ENCODE peak calls at places on chromosomes 13 and 19, in five cellular contexts. T is CD4-positive, alpha-beta T cell; S is activated CD4-positive, alpha-beta T cell treated with anti-CD3 and anti-CD28 coated beads, Interleukin-2, amount 10 ng/mL, durations not matched to agents 7 days and 5 days; A is RKO; L is midbrain. G is an unnamed sample.

GRCh38 chr13:26362261-26362660 is 108.3 kb downstream of the CDK8 start:
- DNase-seq in T (no peak), S (no peak), A (no peak), L (no peak), G (no peak)

GRCh38 chr13:30711837-30712236 is 23.5 kb upstream of the ALOX5AP start:
- DNase-seq in T (no peak), S (no peak), A (no peak), L (no peak), G (no peak)

GRCh38 chr19:58543826-58544590 is at the start of gene TRIM28:
- DNase-seq in T (peak; percentile 100), S (peak; percentile 99), A (peak; percentile 99), L (no peak), G (peak; percentile 100)

GRCh38 chr19:32459199-32459865 is 53.8 kb downstream of the DPY19L3 start:
- DNase-seq in T (no peak), S (no peak), A (no peak), L (no peak), G (no peak)

GRCh38 chr13:71240906-71241305 is 626.1 kb downstream of the DACH1 start:
- DNase-seq in T (no peak), S (no peak), A (peak; percentile 54), L (no peak), G (peak; percentile 23)

GRCh38 chr19:34731019-34731829 is 2.8 kb upstream of the ZNF181 start:
- DNase-seq in T (no peak), S (no peak), A (no peak), L (no peak), G (no peak)

GRCh38 chr19:31312004-31312403 is 37.2 kb downstream of the TSHZ3 start:
- DNase-seq in T (no peak), S (no peak), A (peak; percentile 21), L (no peak), G (no peak)

GRCh38 chr19:23999821-24000610 is 85.3 kb downstream of the ZNF726 start:
- DNase-seq in T (no peak), S (no peak), A (no peak), L (no peak), G (peak; percentile 17)

GRCh38 chr13:79679334-79679733 is 198.4 kb downstream of the NDFIP2 start:
- DNase-seq in T (no peak), S (peak; percentile 47), A (peak; percentile 76), L (peak; percentile 46), G (peak; percentile 65)

GRCh38 chr19:8145969-8146368 is 3.4 kb downstream of the FBN3 start:
- DNase-seq in T (no peak), S (no peak), A (no peak), L (no peak), G (peak; percentile 77)

GRCh38 chr19:48814895-48815294 is 4.1 kb upstream of the BCAT2 start:
- DNase-seq in T (no peak), S (no peak), A (no peak), L (no peak), G (no peak)

GRCh38 chr19:35309481-35310279 is 17.7 kb downstream of the MAG start:
- DNase-seq in T (no peak), S (no peak), A (no peak), L (no peak), G (no peak)

GRCh38 chr19:31448221-31448657 is 99.0 kb upstream of the TSHZ3 start:
- DNase-seq in T (no peak), S (no peak), A (no peak), L (no peak), G (peak; percentile 6)

GRCh38 chr13:90008707-90009149 is 1338.8 kb upstream of the MIR17HG start:
- DNase-seq in T (no peak), S (no peak), A (no peak), L (no peak), G (no peak)

GRCh38 chr13:100334209-100334608 is 245.3 kb downstream of the PCCA start:
- DNase-seq in T (no peak), S (no peak), A (no peak), L (no peak), G (peak; percentile 34)

G was measured in SW480.